ENCODE peak calls at places on chromosome 4, in six cellular contexts. K, C, N, S, R and B are unnamed samples.

GRCh38 chr4:570754-571153 is 5.3 kb downstream of the TMEM271 start:
- DNase-seq in K (no peak), C (no peak), N (no peak), S (no peak), R (no peak), B (no peak)

GRCh38 chr4:27007507-27007906 is 146.9 kb downstream of the STIM2 start:
- DNase-seq in K (no peak), C (no peak), N (no peak), S (no peak), R (no peak), B (no peak)

GRCh38 chr4:73673286-73673685 is 53.0 kb upstream of the RASSF6 start:
- DNase-seq in K (no peak), C (no peak), N (no peak), S (no peak), R (no peak), B (no peak)

GRCh38 chr4:25633541-25633940 is 22.1 kb upstream of the SLC34A2 start:
- DNase-seq in K (no peak), C (no peak), N (no peak), S (no peak), R (no peak), B (no peak)

GRCh38 chr4:152239216-152239615 is 296.7 kb downstream of the FBXW7 start:
- DNase-seq in K (no peak), C (peak), N (no peak), S (no peak), R (no peak), B (no peak)

GRCh38 chr4:148757171-148757570 is 315.0 kb upstream of the NR3C2 start:
- DNase-seq in K (no peak), C (no peak), N (no peak), S (no peak), R (no peak), B (no peak)

GRCh38 chr4:8915201-8916200 is 43.9 kb upstream of the HMX1 start:
- DNase-seq in K (no peak), C (peak), N (no peak), S (peak), R (no peak), B (no peak)

GRCh38 chr4:64718091-64718490 is 308.8 kb upstream of the TECRL start:
- DNase-seq in K (no peak), C (no peak), N (no peak), S (no peak), R (no peak), B (no peak)

GRCh38 chr4:73860175-73860574 is 7.1 kb downstream of the PF4V1 start:
- DNase-seq in K (no peak), C (no peak), N (no peak), S (no peak), R (no peak), B (no peak)

GRCh38 chr4:71773004-71773403 is 10.9 kb downstream of the GC start:
- DNase-seq in K (no peak), C (no peak), N (no peak), S (no peak), R (no peak), B (peak)

GRCh38 chr4:23169598-23170311 is 477.0 kb downstream of the GBA3 start:
- DNase-seq in K (no peak), C (no peak), N (no peak), S (no peak), R (no peak), B (no peak)

GRCh38 chr4:153116101-153116680 is 88.1 kb upstream of the TRIM2 start:
- DNase-seq in K (no peak), C (no peak), N (no peak), S (no peak), R (no peak), B (no peak)

GRCh38 chr4:154982187-154983047 is 201.3 kb downstream of the RBM46 start:
- DNase-seq in K (peak), C (peak), N (peak), S (peak), R (peak), B (peak)

GRCh38 chr4:48090621-48091020 is 43.4 kb downstream of the TXK start:
- DNase-seq in K (no peak), C (no peak), N (no peak), S (no peak), R (no peak), B (no peak)

GRCh38 chr4:533318-534100 is 34.5 kb downstream of the PIGG start:
- DNase-seq in K (no peak), C (no peak), N (no peak), S (no peak), R (no peak), B (no peak)

GRCh38 chr4:88138561-88138960 is 19.9 kb downstream of the ABCG2 start:
- DNase-seq in K (no peak), C (no peak), N (no peak), S (no peak), R (no peak), B (no peak)

GRCh38 chr4:110630621-110631402 is 7.9 kb upstream of the PITX2 start:
- DNase-seq in K (no peak), C (no peak), N (no peak), S (no peak), R (no peak), B (no peak)

GRCh38 chr4:126405369-126405982 is 1090.7 kb downstream of the FAT4 start:
- DNase-seq in K (no peak), C (no peak), N (peak), S (no peak), R (no peak), B (peak)

GRCh38 chr4:43757147-43757546 is 691.5 kb downstream of the KCTD8 start:
- DNase-seq in K (no peak), C (no peak), N (peak), S (no peak), R (no peak), B (no peak)

GRCh38 chr4:158331863-158332262 is 121.6 kb downstream of the TMEM144 start:
- DNase-seq in K (no peak), C (no peak), N (no peak), S (no peak), R (no peak), B (no peak)

GRCh38 chr4:35943606-35944005 is 300.7 kb downstream of the ARAP2 start:
- DNase-seq in K (no peak), C (no peak), N (no peak), S (no peak), R (no peak), B (no peak)

GRCh38 chr4:168153596-168154440 is 61.5 kb downstream of the ANXA10 start:
- DNase-seq in K (peak), C (peak), N (peak), S (peak), R (peak), B (peak)

GRCh38 chr4:85370400-85371032 is 104.4 kb upstream of the ARHGAP24 start:
- DNase-seq in K (peak), C (peak), N (peak), S (peak), R (peak), B (peak)

GRCh38 chr4:76301068-76301774 is 5.3 kb upstream of the STBD1 start:
- DNase-seq in K (peak), C (peak), N (no peak), S (no peak), R (peak), B (peak)
- TF ChIP-seq YY1 in K (peak), C (no peak), N (no peak), S (no peak), R (peak), B (no peak)

DNA sequence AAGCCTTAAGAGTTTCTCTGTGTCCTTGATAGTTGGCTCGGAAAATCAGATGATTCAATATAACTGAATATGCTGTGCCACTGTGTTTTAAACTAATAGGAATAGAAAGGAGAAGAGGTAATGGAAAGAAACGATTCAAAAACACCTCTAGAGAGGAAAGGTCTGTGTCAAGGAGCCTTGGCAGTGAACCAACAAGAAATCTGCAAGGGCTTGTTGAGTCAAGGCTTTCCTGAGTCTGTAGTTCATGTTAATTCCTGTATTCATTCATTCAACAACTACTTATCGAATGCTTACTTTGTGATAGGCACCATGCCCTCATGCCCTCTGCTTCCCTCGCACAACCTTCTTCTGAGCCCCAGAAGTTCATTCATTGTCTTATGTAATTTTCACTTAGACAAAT is 336.0 kb downstream of the PDHA2 start:
- DNase-seq in K (no peak), C (no peak), N (no peak), S (no peak), R (no peak), B (no peak)
- TF ChIP-seq YY1 in K (no peak), C (no peak), N (no peak), S (no peak), R (no peak), B (no peak)

GRCh38 chr4:108878781-108879180 is 115.9 kb upstream of the ETNPPL start:
- DNase-seq in K (no peak), C (no peak), N (no peak), S (no peak), R (no peak), B (no peak)

GRCh38 chr4:108884596-108884995 is 121.7 kb upstream of the ETNPPL start:
- DNase-seq in K (no peak), C (no peak), N (no peak), S (no peak), R (no peak), B (no peak)

GRCh38 chr4:108885211-108885610 is 122.4 kb upstream of the ETNPPL start:
- DNase-seq in K (no peak), C (no peak), N (no peak), S (no peak), R (no peak), B (no peak)

GRCh38 chr4:108877821-108878220 is 115.0 kb upstream of the ETNPPL start:
- DNase-seq in K (no peak), C (no peak), N (no peak), S (no peak), R (no peak), B (no peak)

DNA sequence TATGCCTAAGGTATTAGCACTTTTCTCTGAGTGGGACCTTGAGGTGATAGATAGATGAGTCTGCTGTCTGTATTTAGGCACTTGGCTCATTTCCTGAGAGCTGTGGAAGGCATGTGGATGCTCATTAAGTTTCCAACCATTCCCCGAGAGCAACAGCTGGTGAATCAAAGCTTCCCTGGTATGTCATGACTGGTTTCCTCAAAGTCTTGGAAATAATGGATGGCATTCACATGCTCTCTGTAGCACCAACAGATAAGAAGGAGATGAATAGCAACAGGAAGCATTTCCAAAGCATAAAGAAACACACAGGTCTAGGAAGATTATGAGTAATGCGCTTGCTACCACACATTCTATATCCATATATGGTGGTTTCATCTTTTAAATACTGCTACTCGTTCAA is 118.3 kb upstream of the ETNPPL start:
- DNase-seq in K (no peak), C (no peak), N (no peak), S (no peak), R (no peak), B (no peak)
- TF ChIP-seq YY1 in K (no peak), C (no peak), N (no peak), S (no peak), R (no peak), B (no peak)

GRCh38 chr4:99947608-99948007 is 1.2 kb upstream of the DNAJB14 start:
- DNase-seq in K (no peak), C (no peak), N (no peak), S (no peak), R (no peak), B (no peak)

GRCh38 chr4:99946346-99947189 is at the start of gene DNAJB14:
- DNase-seq in K (peak), C (peak), N (peak), S (peak), R (no peak), B (peak)

GRCh38 chr4:99943904-99944437 is 2.4 kb downstream of the DNAJB14 start:
- DNase-seq in K (no peak), C (no peak), N (no peak), S (no peak), R (no peak), B (no peak)

GRCh38 chr4:99947190-99947578 is 766 bp upstream of the DNAJB14 start:
- DNase-seq in K (no peak), C (no peak), N (no peak), S (no peak), R (no peak), B (no peak)

DNA sequence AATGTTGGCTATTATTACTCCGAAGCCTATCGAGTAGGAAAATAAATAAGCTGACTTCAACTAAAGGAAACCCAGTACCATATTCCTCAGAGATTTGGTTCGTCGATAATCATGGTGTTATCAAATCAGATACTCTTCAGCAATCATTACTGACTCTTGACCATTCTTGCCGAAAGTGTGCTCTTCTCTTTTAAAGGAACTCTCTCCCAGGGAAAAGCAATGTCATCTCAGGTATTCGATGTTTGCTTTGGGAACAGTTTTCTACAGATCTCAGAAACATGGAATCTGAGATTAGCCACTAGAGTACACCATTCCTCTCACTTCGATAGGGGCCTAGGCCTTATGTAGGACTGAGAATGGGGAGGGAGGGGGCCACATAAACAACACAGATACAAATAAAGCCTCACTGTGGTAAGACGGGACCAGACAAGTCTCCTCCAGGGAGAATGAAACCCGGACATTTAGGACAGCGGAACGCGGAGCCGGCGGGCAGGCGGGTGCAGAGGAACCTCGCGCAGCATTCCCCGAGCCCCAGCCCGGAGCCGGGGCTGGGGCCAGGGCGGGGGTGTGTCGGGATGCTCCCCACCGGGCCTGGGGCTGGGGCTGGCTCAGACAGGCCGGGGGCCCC is 586 bp downstream of the DNAJB14 start:
- DNase-seq in K (no peak), C (peak), N (no peak), S (peak), R (no peak), B (peak)
- TF ChIP-seq YY1 in K (no peak), C (no peak), N (no peak), S (no peak), R (no peak), B (no peak)

DNA sequence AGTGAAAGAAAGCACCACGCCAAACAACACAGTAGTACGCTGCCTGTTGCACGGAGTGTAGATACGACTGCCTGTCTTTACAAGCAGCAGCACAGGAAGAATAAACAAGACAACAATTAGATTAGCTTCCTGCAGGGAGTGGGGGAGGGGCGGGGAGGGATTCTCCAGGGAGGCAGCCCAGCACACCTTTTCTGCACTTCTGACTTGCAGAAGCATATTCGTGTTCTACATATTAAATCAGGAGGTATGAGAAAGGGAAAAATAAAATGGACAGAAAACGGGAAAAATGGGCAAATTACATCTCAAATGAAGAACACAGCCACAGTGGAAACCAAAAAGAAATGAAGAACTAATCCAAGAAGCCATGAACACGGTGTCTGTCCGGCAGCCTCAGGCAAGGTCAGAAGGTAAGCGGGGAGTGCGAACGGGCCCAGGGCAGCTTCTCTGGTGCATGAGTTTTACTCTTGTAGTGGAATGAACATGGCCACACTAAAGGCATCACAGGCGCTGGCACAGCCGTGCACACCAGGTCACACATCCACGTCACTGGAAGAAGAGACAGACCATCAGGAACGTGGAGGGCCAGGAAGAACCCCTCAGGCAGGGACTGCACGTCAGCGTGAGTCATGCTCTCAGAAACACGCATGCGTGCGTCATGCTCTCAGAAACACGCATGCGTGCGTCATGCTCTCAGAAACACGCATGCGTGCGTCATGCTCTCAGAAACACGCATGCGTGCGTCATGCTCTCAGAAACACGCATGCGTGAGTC is 20.1 kb upstream of the ADRA2C start:
- DNase-seq in K (peak), C (no peak), N (no peak), S (peak), R (no peak), B (no peak)
- TF ChIP-seq YY1 in K (peak), C (no peak), N (no peak), S (no peak), R (no peak), B (no peak)

DNA sequence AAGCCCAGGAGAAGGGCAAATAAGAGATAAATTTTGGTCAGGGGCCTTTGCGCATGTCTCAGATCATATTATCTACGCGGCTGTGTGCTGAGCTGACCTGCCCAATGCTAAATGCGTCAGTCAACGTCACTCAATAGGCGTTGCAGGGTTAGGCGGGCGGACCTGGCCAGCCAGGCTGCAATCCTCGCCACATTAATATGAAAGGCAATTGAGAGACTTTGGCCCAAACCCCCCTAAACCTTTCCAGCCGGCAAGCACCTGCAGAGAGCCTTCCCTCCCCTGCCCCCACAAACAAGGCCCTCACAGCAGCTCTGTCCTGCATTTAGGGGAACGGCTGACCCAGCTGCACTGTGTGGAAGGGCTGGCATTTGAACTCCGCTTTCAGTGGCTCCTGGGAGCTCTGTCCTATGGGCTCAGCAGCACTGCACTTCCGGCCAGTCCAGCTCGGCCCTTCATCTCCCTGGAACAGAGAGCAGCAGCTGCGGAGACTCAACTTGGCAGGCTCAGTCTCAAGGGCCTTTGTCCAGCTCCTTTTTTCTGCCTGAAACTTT is 133.5 kb downstream of the AFAP1 start:
- DNase-seq in K (no peak), C (no peak), N (no peak), S (no peak), R (no peak), B (peak)
- TF ChIP-seq YY1 in K (no peak), C (no peak), N (no peak), S (no peak), R (no peak), B (no peak)

GRCh38 chr4:53801373-53801772 is 210.1 kb upstream of the LNX1 start:
- DNase-seq in K (no peak), C (no peak), N (no peak), S (no peak), R (no peak), B (no peak)

GRCh38 chr4:53805291-53805690 is 214.0 kb upstream of the LNX1 start:
- DNase-seq in K (no peak), C (no peak), N (no peak), S (no peak), R (no peak), B (no peak)

GRCh38 chr4:53802500-53802899 is 211.2 kb upstream of the LNX1 start:
- DNase-seq in K (no peak), C (no peak), N (no peak), S (no peak), R (no peak), B (no peak)

GRCh38 chr4:53804719-53805118 is 213.4 kb upstream of the LNX1 start:
- DNase-seq in K (peak), C (peak), N (no peak), S (no peak), R (peak), B (peak)

GRCh38 chr4:53800741-53801140 is 209.5 kb upstream of the LNX1 start:
- DNase-seq in K (no peak), C (no peak), N (no peak), S (no peak), R (no peak), B (no peak)
- TF ChIP-seq YY1 in K (no peak), C (no peak), N (no peak), S (no peak), R (no peak), B (no peak)